ENCODE peak calls at places on chromosomes 13 and 19, in seven cellular contexts. T is astrocyte, L is breast epithelium, S is HepG2, J is thoracic aorta, B is cardiac muscle cell, I is adrenal gland. G is an unnamed sample.

GRCh38 chr13:33787051-33787591 is 30.8 kb upstream of the RFC3 start:
- DNase-seq in S (no peak), T (no peak), J (no peak), L (no peak), I (no peak), B (no peak), G (no peak)

GRCh38 chr19:46958542-46958941 is 61.1 kb upstream of the NPAS1 start:
- DNase-seq in I (no peak), S (peak; percentile 44), L (no peak), B (peak; percentile 70), J (no peak), T (peak; percentile 39), G (no peak)

GRCh38 chr13:109802936-109803335 is 16.6 kb upstream of the IRS2 start:
- DNase-seq in I (peak; percentile 35), B (no peak), T (no peak), L (no peak), J (no peak), S (peak; percentile 79), G (no peak)

GRCh38 chr13:110520431-110521295 is 40.9 kb downstream of the RAB20 start:
- DNase-seq in S (no peak), T (peak; percentile 55), J (peak; percentile 74), B (peak; percentile 96), I (peak; percentile 96), L (peak; percentile 71), G (peak; percentile 86)

GRCh38 chr19:14116918-14117578 is 514 bp downstream of the PRKACA start:
- DNase-seq in L (no peak), S (no peak), B (no peak), T (no peak), I (peak; percentile 60), J (no peak), G (peak; percentile 63)

GRCh38 chr19:13825489-13826475 is 30.5 kb downstream of the ZSWIM4 start:
- DNase-seq in T (no peak), S (no peak), J (no peak), L (no peak), B (no peak), I (no peak), G (no peak)

GRCh38 chr19:3366104-3366760 is at the start of gene NFIC:
- DNase-seq in L (peak; percentile 79), S (no peak), I (peak; percentile 85), B (peak; percentile 94), T (peak; percentile 74), J (no peak), G (peak; percentile 84)

GRCh38 chr13:74443623-74444022 is 309.4 kb upstream of the KLF12 start:
- DNase-seq in I (no peak), L (no peak), J (no peak), T (peak; percentile 87), S (no peak), B (peak; percentile 85), G (no peak)

GRCh38 chr13:95915102-95915501 is 138.1 kb downstream of the UGGT2 start:
- DNase-seq in L (no peak), B (no peak), S (no peak), J (no peak), T (no peak), I (no peak), G (no peak)

GRCh38 chr19:7512400-7512851 is 3.5 kb upstream of the ZNF358 start:
- DNase-seq in I (no peak), T (no peak), S (no peak), B (no peak), L (no peak), J (no peak), G (no peak)

GRCh38 chr19:32653626-32653968 is 21.4 kb downstream of the ANKRD27 start:
- DNase-seq in J (no peak), S (no peak), L (no peak), B (no peak), I (no peak), T (no peak), G (no peak)

GRCh38 chr19:34480971-34481821 is at the start of gene WTIP:
- DNase-seq in J (peak; percentile 28), T (peak; percentile 89), I (peak; percentile 64), B (peak; percentile 95), L (peak; percentile 52), S (peak; percentile 62), G (peak; percentile 81)

GRCh38 chr19:3360494-3361383 is 5.6 kb upstream of the NFIC start:
- DNase-seq in J (no peak), T (no peak), I (peak; percentile 75), L (peak; percentile 52), B (peak; percentile 39), S (no peak), G (peak; percentile 92)

GRCh38 chr19:5864013-5864720 is 6.2 kb downstream of the FUT5 start:
- DNase-seq in S (no peak), I (no peak), T (no peak), L (no peak), J (no peak), B (no peak), G (no peak)

GRCh38 chr19:56840452-56841193 is at the start of the genes PEG3 and ZIM2:
- DNase-seq in B (peak; percentile 44), L (peak; percentile 51), I (peak; percentile 92), T (no peak), S (peak; percentile 85), J (peak; percentile 23), G (peak; percentile 73)

GRCh38 chr19:2497186-2497585 is 21.3 kb downstream of the GADD45B start:
- DNase-seq in L (no peak), B (no peak), J (no peak), S (no peak), T (no peak), I (no peak), G (no peak)

GRCh38 chr13:109917422-109917821 is 131.0 kb upstream of the IRS2 start:
- DNase-seq in L (no peak), S (no peak), B (no peak), T (no peak), I (no peak), J (no peak), G (no peak)

GRCh38 chr19:3586124-3586626 is 897 bp downstream of the GIPC3 start:
- DNase-seq in I (no peak), J (no peak), T (no peak), B (no peak), S (no peak), L (no peak), G (no peak)

GRCh38 chr19:35895911-35896642 is 4.3 kb downstream of the NFKBID start:
- DNase-seq in S (no peak), B (no peak), T (no peak), I (no peak), L (no peak), J (no peak), G (no peak)

DNA sequence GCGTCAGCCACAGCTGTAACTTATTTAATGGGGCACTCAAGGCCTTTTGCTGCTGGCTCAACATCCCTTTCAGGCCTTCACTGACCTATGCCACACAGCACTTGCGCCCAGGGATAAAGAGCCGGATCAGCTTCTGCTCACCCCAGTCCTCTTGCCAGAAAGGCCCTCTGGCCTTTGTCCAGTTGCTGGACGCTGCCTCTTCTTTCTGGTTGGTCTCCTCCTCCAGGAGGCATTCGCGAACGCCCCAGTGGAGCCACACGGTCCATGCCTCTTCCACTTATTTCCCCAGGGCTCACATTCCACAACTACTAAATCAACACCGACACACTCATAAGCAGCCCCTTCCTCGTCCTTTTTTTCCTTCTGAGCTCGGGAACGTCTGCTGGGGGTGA is 3.7 kb upstream of the ZNF329 start:
- DNase-seq in J (no peak), B (peak; percentile 77), S (peak; percentile 38), L (peak; percentile 40), T (peak; percentile 42), I (peak; percentile 68), G (peak; percentile 57)
- H3K27ac ChIP-seq in J (peak overlapping the region; percentile 80), B (peak overlapping the region; percentile 94), S (peak overlapping the region; percentile 92), L (peak overlapping the region; percentile 90), T (peak overlapping the region; percentile 65), I (peak overlapping the region; percentile 95), G (peak overlapping the region; percentile 81)

DNA sequence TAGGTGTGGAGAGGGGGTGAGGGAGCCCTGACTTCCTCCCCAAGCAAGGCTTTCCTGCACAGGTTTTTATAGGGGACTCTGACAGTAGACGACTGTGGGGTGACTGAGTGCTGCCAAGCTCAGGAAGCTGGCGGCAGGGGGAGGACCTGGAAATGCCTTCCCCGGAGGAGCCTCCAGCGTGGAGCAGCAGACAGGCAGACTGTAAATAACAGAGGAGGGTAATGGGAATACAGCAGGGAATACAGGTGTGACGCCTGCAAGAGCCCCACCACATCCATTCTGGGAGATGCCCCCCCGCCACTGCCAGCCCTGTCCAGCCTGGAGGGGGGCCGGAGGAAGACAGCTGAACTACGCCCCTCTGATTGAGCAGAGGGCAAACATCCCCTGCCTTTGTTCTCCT is 190.4 kb downstream of the UQCRFS1 start:
- DNase-seq in L (no peak), I (no peak), J (no peak), T (no peak), B (no peak), S (no peak), G (no peak)
- H3K4me3 ChIP-seq in L (no peak overlapping the region), I (no peak overlapping the region), J (no peak overlapping the region), T (no peak overlapping the region), B (no peak overlapping the region), S (no peak overlapping the region), G (no peak overlapping the region)

GRCh38 chr13:107367258-107367657 is 799.3 kb upstream of the ARGLU1 start:
- DNase-seq in T (peak; percentile 25), L (no peak), B (no peak), J (no peak), S (no peak), I (no peak), G (no peak)
- H3K27ac ChIP-seq in T (no peak overlapping the region), L (no peak overlapping the region), B (no peak overlapping the region), J (no peak overlapping the region), S (no peak overlapping the region), I (no peak overlapping the region), G (no peak overlapping the region)

DNA sequence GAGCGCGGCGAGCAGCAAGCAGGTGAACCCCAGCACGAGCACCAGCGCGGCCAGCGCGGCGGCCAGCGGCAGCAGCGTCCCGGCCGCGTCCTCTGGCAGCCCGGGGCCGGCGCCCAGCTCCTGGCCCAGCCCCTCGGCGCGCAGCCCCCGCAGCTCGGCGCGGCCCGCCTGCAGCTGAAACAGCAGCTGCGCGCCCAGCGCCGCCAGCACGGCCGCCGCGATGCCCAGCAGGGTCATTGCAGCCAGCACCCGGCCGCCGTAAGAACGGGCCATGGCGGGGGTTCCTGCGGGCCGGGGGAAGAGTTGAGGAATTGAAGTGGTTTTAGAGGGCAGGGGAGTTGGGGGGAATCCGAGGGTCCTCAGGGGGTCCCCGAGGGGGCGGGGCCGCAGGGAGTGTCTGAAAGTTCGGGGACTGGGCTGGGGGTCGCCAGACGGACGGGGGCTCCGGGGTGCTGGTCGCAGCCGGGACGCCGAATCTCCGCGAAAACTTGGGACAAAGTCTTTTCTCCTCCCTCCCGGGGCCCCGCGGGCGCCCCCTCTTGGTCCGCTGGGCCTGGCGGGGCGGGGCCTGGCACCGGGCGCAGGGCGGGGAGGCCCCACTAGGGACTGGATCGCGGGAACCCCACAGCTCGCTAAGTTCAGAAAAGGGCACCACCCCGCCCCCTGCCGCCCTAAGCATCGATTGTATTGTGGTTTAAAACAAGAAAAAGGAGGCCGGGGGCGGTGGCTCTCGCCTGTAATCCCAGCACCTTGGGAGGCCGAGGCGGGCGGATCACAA is at the start of gene TMEM221:
- DNase-seq in J (no peak), B (peak; percentile 49), L (no peak), T (no peak), S (no peak), I (peak; percentile 60), G (peak; percentile 78)
- H3K4me3 ChIP-seq in J (peak within 1 kb of the TSS; percentile 70), B (peak within 1 kb of the TSS; percentile 52), L (peak within 1 kb of the TSS; percentile 57), T (peak within 1 kb of the TSS; percentile 44), S (peak within 1 kb of the TSS; percentile 67), I (peak within 1 kb of the TSS; percentile 18), G (peak within 1 kb of the TSS; percentile 53)

G was measured in psoas muscle.